ENCODE peak calls at places on chromosomes 16 and 17, in four cellular contexts. Y is SK-N-SH, N is H1, I is HepG2. O is an unnamed sample.
A peak's percentile ranks its signal among the peaks of the same experiment; 100 is the strongest.

GRCh38 chr17:82230627-82231311 is 1.9 kb downstream of the SLC16A3 start:
- DNase-seq in I (peak; percentile 87), Y (peak; percentile 77), N (no peak), O (peak; percentile 76)

GRCh38 chr17:56594528-56595418 is 1.3 kb downstream of the NOG start:
- DNase-seq in Y (no peak), I (no peak), N (peak; percentile 74), O (peak; percentile 32)

GRCh38 chr16:87600246-87600645 is 2.1 kb upstream of the JPH3 start:
- DNase-seq in I (no peak), Y (no peak), N (no peak), O (no peak)

GRCh38 chr16:2705351-2705750 is 14.7 kb downstream of the PRSS27 start:
- DNase-seq in Y (no peak), N (no peak), I (no peak), O (no peak)

GRCh38 chr17:279356-279755 is 73.3 kb downstream of the RPH3AL start:
- DNase-seq in Y (no peak), N (no peak), I (no peak), O (no peak)

GRCh38 chr16:27920391-27920891 is 143.1 kb downstream of the GSG1L start:
- DNase-seq in N (peak; percentile 62), Y (peak; percentile 80), I (peak; percentile 22), O (no peak)

GRCh38 chr17:48037924-48038323 is 327 bp upstream of the COPZ2 start:
- DNase-seq in N (peak; percentile 59), Y (no peak), I (no peak), O (no peak)

GRCh38 chr16:55615071-55615470 is 40.7 kb upstream of the SLC6A2 start:
- DNase-seq in I (no peak), Y (no peak), N (no peak), O (no peak)

GRCh38 chr17:65041518-65041917 is 15.0 kb downstream of the GNA13 start:
- DNase-seq in N (no peak), Y (no peak), I (no peak), O (no peak)

GRCh38 chr17:41919840-41920579 is 1.3 kb upstream of the ACLY start:
- DNase-seq in Y (no peak), I (no peak), N (peak; percentile 59), O (no peak)

GRCh38 chr17:1060991-1061390 is 64.1 kb downstream of the TIMM22 start:
- DNase-seq in Y (no peak), N (no peak), I (no peak), O (no peak)

GRCh38 chr17:2483084-2483483 is 28.6 kb downstream of the METTL16 start:
- DNase-seq in N (no peak), I (no peak), Y (no peak), O (no peak)

GRCh38 chr16:30361180-30361579 is 6.1 kb upstream of the CD2BP2 start:
- DNase-seq in Y (no peak), N (no peak), I (no peak), O (no peak)

DNA sequence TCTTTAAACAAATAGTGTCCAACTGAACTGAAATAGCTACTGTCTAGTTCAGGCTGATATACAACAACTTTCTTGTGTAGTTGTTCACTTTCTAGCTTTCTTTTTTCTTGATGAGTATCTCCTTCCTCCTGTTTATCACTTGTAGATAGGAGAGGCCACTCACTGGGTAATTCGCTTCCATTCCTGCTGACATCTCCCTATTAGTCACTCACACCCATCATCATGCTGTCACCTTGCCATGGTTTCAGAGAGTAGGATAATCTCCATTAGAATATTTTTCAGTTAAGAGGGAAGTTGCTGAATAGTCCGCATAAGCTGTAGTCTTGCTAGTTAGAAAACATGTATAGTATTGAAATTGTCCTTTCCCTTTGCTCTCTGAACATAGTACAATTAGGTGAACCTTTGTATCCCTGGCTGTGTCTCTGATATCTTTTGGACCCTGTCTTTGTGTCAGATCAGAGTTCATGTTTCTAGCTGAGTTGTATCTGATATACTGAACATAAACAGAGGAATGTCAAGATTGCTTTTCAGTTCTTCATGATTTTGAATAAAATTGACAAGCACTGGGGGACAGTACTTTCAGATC is 64.4 kb upstream of the RASL10B start:
- DNase-seq in I (peak; percentile 3), Y (no peak), N (no peak), O (no peak)
- TF ChIP-seq TAF1 in I (no peak), Y (no peak), N (no peak), O (no peak)

DNA sequence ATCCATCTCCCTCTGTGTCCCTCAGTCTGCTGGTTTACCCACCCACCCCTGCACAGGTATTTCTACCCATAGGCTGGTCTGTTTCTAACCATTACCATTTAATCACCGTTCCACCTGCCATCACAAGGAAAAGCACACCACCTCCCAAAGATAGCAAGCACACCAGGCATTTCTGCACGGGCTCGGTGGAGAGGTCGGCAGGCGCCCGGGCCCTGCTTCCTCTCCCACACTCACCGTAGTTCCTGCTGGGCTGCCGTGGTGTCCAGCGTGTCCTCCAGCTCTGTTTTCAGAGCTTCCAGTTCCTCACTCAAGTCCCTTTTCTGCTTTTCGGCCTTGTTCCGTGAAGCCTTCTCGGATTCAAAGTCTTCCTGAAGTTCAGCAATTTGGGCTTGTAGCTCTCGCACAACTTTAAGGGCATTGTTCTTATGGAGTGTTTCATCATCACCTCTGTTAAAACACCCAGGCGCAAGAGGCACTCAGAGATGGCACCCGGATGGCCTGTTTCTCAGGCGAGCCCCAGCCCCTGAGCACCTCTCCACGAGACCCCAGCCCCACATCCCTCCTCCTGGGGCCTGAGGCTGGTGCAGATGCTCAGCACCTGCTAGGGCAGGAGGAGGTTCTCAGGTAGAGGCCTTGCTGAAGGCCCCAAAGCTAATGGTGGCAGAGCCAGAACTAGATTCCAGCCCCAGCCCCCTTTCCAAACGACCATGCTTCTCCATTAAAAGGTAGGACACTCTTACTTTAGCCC is 69.0 kb downstream of the NDEL1 start:
- DNase-seq in Y (no peak), I (no peak), N (no peak), O (no peak)
- TF ChIP-seq TAF1 in Y (no peak), I (no peak), N (no peak), O (no peak)

GRCh38 chr17:33385133-33385532 is 92.0 kb upstream of the ASIC2 start:
- DNase-seq in Y (no peak), I (no peak), N (no peak), O (no peak)
- TF ChIP-seq TAF1 in Y (no peak), I (no peak), N (no peak), O (no peak)

GRCh38 chr16:68074850-68075249 is 10.3 kb upstream of the NFATC3 start:
- DNase-seq in N (no peak), Y (no peak), I (no peak), O (peak; percentile 62)
- TF ChIP-seq TAF1 in N (no peak), Y (no peak), I (no peak), O (no peak)

DNA sequence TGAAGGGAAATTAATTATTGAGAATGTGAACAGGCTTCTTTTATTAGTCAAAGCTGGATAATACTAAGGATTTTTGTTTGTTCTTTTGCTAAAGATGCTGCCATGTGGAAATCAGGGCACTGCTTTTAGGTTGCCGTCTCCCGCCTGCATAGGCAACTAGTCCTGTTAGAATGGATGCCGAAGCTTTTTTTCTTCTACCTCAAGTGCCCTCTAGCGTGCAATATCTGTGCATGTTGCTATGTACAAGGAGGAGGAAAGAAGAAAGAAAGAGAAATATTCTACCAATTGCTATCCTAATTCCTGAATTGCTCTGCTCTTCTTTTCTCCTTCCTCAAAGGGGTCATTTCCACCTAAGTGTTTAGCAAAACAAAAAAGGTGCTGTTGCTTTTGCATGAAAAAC is 5.2 kb upstream of the CDH8 start:
- DNase-seq in I (peak; percentile 40), N (no peak), Y (peak; percentile 43), O (no peak)
- TF ChIP-seq TAF1 in I (no peak), N (no peak), Y (no peak), O (no peak)

GRCh38 chr17:68197997-68198930 is 49.6 kb upstream of the AMZ2 start:
- DNase-seq in Y (peak; percentile 46), I (no peak), N (peak; percentile 70), O (no peak)
- TF ChIP-seq TAF1 in Y (no peak), I (no peak), N (no peak), O (no peak)

DNA sequence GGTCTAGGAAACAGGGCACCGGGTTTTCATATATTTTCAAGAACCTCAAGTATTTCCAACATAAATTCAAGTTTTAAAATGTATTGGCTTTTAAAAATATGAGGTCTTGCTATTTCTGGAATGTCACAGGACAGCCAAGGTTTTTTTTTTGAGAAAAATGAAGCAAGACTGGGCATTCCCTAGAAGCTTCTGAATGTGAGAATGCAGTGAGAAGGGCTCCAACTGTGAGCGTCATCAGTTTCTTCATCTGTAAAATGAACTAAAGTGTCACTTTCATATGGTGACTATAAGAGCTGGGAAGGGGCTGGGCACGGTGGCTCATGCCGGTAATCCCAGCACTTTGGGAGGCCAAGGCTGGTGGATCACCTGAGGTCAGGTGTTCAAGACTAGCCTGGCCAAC is 455.8 kb upstream of the MAF start:
- DNase-seq in I (no peak), Y (no peak), N (no peak), O (no peak)
- TF ChIP-seq TAF1 in I (no peak), Y (no peak), N (no peak), O (no peak)

GRCh38 chr16:85750827-85751641 is at the start of gene C16orf74:
- DNase-seq in Y (peak; percentile 90), N (no peak), I (no peak), O (peak; percentile 60)
- TF ChIP-seq TAF1 in Y (no peak), N (no peak), I (no peak), O (no peak)

DNA sequence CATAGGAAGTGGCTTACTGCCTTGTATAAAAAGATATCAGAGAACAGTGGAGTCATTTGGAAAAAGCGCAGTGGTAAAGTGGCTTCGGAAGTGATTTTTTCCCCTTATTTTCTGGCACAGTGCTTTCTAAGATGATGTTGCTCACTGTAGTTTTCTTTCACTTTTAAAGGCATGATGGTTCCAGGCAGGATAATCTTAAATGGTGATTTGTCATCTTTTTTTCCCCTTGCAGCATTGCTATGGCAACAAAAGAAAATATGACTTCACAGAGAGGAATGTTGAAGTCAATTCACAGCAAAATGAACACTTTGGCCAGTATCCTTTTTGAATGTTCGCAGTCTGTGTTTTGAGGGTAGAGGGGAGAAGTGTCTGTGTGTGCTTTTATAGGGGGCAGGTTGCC is 42.5 kb downstream of the GOSR1 start:
- DNase-seq in N (no peak), I (no peak), Y (no peak), O (no peak)
- TF ChIP-seq TAF1 in N (no peak), I (no peak), Y (no peak), O (no peak)

DNA sequence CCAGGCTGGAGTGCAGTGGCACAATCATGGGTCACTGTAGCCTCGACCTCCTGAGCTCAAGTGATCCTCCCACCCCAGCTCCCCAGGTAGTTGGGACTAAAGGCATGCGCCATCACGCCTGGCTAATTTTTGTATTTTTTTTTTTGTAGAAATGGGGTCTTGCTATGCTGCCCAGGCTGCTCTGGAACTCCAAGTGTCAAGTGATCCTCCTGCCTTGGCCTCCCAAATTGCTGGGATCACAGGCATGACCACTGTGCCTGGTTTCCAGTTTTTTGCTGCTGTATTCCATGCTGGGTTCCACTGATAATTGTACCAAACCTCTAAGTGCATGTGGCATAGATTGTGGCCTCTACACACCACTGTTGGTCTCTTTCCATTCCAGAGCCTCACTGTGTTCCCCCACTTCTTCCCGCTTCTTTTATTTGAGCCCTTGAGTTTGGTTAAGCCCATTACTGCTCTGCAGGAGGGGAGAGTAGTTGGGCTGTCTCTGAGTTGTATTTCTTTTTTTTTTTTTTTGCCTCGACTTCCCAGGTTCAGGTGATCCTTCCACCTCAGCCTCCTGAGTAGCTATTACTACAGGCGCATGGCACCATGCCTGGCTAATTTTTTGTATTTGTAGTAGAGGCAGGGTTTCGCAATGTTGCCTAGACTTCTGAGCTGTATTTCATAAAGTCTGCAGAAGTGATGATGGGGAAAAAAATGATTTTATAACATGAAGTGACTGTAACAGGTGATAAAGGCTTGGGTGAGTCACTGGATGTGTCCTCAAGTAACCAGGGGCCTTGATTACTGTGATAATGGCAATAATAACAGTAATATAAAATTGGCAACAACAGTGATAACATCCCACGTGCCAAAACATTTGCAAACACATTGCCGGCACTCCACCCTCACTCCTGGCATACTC is 30.0 kb downstream of the EEF2K start:
- DNase-seq in I (no peak), Y (no peak), N (no peak), O (no peak)
- TF ChIP-seq TAF1 in I (no peak), Y (no peak), N (no peak), O (no peak)